ENCODE peak calls at places on chromosomes 13 and 19, in five cellular contexts. C, T, I, J and E are unnamed samples.

GRCh38 chr13:42048323-42048624 is 174 bp upstream of the DGKH start:
- DNase-seq in C (no peak), T (no peak), I (no peak), J (peak; percentile 18), E (no peak)

GRCh38 chr13:112172641-112173171 is 105.8 kb downstream of the SOX1 start:
- DNase-seq in C (no peak), T (no peak), I (no peak), J (no peak), E (no peak)

GRCh38 chr19:3833578-3834348 is 35.1 kb downstream of the ZFR2 start:
- DNase-seq in C (no peak), T (no peak), I (no peak), J (no peak), E (no peak)

GRCh38 chr13:40875048-40875447 is 85.6 kb downstream of the SLC25A15 start:
- DNase-seq in C (no peak), T (no peak), I (no peak), J (no peak), E (no peak)

GRCh38 chr19:5222178-5222577 is 118.4 kb downstream of the PTPRS start:
- DNase-seq in C (no peak), T (no peak), I (no peak), J (no peak), E (no peak)

GRCh38 chr13:27783111-27783510 is 9.2 kb upstream of the GSX1 start:
- DNase-seq in C (no peak), T (no peak), I (peak; percentile 68), J (peak; percentile 56), E (peak; percentile 32)

GRCh38 chr19:35704218-35704617 is at the start of gene ZBTB32:
- DNase-seq in C (no peak), T (peak; percentile 37), I (peak; percentile 87), J (peak; percentile 67), E (peak; percentile 79)

GRCh38 chr13:79775830-79776229 is 294.9 kb downstream of the NDFIP2 start:
- DNase-seq in C (no peak), T (peak; percentile 26), I (no peak), J (peak; percentile 90), E (peak; percentile 40)

GRCh38 chr19:14198384-14199376 is 7.3 kb downstream of the ADGRL1 start:
- DNase-seq in C (no peak), T (no peak), I (no peak), J (no peak), E (no peak)

GRCh38 chr19:49862411-49863253 is 4.7 kb downstream of the PNKP start:
- DNase-seq in C (no peak), T (peak; percentile 60), I (peak; percentile 79), J (no peak), E (peak; percentile 77)

GRCh38 chr13:39779337-39780270 is 124.1 kb downstream of the COG6 start:
- DNase-seq in C (no peak), T (no peak), I (no peak), J (peak; percentile 75), E (no peak)

GRCh38 chr13:44484562-44485164 is 91.5 kb downstream of the TSC22D1 start:
- DNase-seq in C (no peak), T (no peak), I (no peak), J (no peak), E (no peak)

GRCh38 chr19:46859637-46860124 is 1.1 kb upstream of the ARHGAP35 start:
- DNase-seq in C (no peak), T (no peak), I (no peak), J (peak; percentile 87), E (peak; percentile 73)

GRCh38 chr19:17402982-17403855 is 2.2 kb downstream of the BST2 start:
- DNase-seq in C (peak; percentile 47), T (peak; percentile 67), I (peak; percentile 93), J (peak; percentile 46), E (peak; percentile 49)

GRCh38 chr13:110338441-110339101 is 31.5 kb downstream of the COL4A2 start:
- DNase-seq in C (no peak), T (no peak), I (no peak), J (peak; percentile 93), E (peak; percentile 79)

GRCh38 chr19:48918801-48919247 is 14.7 kb upstream of the DHDH start:
- DNase-seq in C (no peak), T (peak; percentile 40), I (peak; percentile 83), J (peak; percentile 20), E (peak; percentile 75)

GRCh38 chr13:96636310-96636709 is 358.0 kb downstream of the OXGR1 start:
- DNase-seq in C (no peak), T (no peak), I (no peak), J (peak; percentile 60), E (no peak)